ENCODE peak calls at places on chromosomes 7 and 10, in nine cellular contexts. One of them, this sample, is unnamed.

GRCh38 chr7:157442993-157443831 is 106.4 kb downstream of the DNAJB6 start:
- DNase-seq in stimulated activated CD8-positive, alpha-beta memory T cell treated with anti-CD3 and anti-CD28 coated beads, Interleukin-12 subunit alpha, Interleukin-12 subunit beta, amount 100 ng/mL, for 1 hour: no peak
- DNase-seq in brain microvascular endothelial cell: no peak
- DNase-seq in AG04449: no peak
- DNase-seq in activated gamma-delta T cell: no peak
- DNase-seq in activated T-cell treated with anti-CD3 and anti-CD28 coated beads, Interleukin-2, amount 50 U/mL, for 4 hours: no peak
- DNase-seq in Right ventricle myocardium superior: no peak
- DNase-seq in NCI-H1930: no peak
- DNase-seq in GM03348: no peak
- DNase-seq in this sample: no peak

GRCh38 chr7:101939136-101939695 is 121.8 kb downstream of the CUX1 start:
- DNase-seq in brain microvascular endothelial cell: no peak
- DNase-seq in stimulated activated CD8-positive, alpha-beta memory T cell treated with anti-CD3 and anti-CD28 coated beads, Interleukin-12 subunit alpha, Interleukin-12 subunit beta, amount 100 ng/mL, for 1 hour: no peak
- DNase-seq in NCI-H1930: no peak
- DNase-seq in Right ventricle myocardium superior: no peak
- DNase-seq in AG04449: no peak
- DNase-seq in GM03348: no peak
- DNase-seq in activated T-cell treated with anti-CD3 and anti-CD28 coated beads, Interleukin-2, amount 50 U/mL, for 4 hours: no peak
- DNase-seq in activated gamma-delta T cell: no peak
- DNase-seq in this sample: no peak

GRCh38 chr7:54339074-54339473 is 203.1 kb upstream of the VSTM2A start:
- DNase-seq in brain microvascular endothelial cell: no peak
- DNase-seq in NCI-H1930: no peak
- DNase-seq in AG04449: no peak
- DNase-seq in Right ventricle myocardium superior: no peak
- DNase-seq in stimulated activated CD8-positive, alpha-beta memory T cell treated with anti-CD3 and anti-CD28 coated beads, Interleukin-12 subunit alpha, Interleukin-12 subunit beta, amount 100 ng/mL, for 1 hour: no peak
- DNase-seq in activated gamma-delta T cell: no peak
- DNase-seq in GM03348: no peak
- DNase-seq in activated T-cell treated with anti-CD3 and anti-CD28 coated beads, Interleukin-2, amount 50 U/mL, for 4 hours: no peak
- DNase-seq in this sample: no peak

GRCh38 chr7:110987130-110987693 is 103.7 kb upstream of the LRRN3 start:
- DNase-seq in stimulated activated CD8-positive, alpha-beta memory T cell treated with anti-CD3 and anti-CD28 coated beads, Interleukin-12 subunit alpha, Interleukin-12 subunit beta, amount 100 ng/mL, for 1 hour: no peak
- DNase-seq in brain microvascular endothelial cell: no peak
- DNase-seq in AG04449: no peak
- DNase-seq in NCI-H1930: no peak
- DNase-seq in Right ventricle myocardium superior: no peak
- DNase-seq in GM03348: no peak
- DNase-seq in activated gamma-delta T cell: no peak
- DNase-seq in activated T-cell treated with anti-CD3 and anti-CD28 coated beads, Interleukin-2, amount 50 U/mL, for 4 hours: no peak
- DNase-seq in this sample: no peak

GRCh38 chr10:100827819-100828743 is 82.7 kb downstream of the PAX2 start:
- DNase-seq in Right ventricle myocardium superior: no peak
- DNase-seq in GM03348: peak
- DNase-seq in stimulated activated CD8-positive, alpha-beta memory T cell treated with anti-CD3 and anti-CD28 coated beads, Interleukin-12 subunit alpha, Interleukin-12 subunit beta, amount 100 ng/mL, for 1 hour: no peak
- DNase-seq in AG04449: no peak
- DNase-seq in brain microvascular endothelial cell: no peak
- DNase-seq in activated gamma-delta T cell: peak
- DNase-seq in NCI-H1930: peak
- DNase-seq in activated T-cell treated with anti-CD3 and anti-CD28 coated beads, Interleukin-2, amount 50 U/mL, for 4 hours: no peak
- DNase-seq in this sample: no peak

GRCh38 chr10:103916901-103917300 is 1.1 kb downstream of the STN1 start:
- DNase-seq in NCI-H1930: no peak
- DNase-seq in brain microvascular endothelial cell: no peak
- DNase-seq in activated T-cell treated with anti-CD3 and anti-CD28 coated beads, Interleukin-2, amount 50 U/mL, for 4 hours: no peak
- DNase-seq in stimulated activated CD8-positive, alpha-beta memory T cell treated with anti-CD3 and anti-CD28 coated beads, Interleukin-12 subunit alpha, Interleukin-12 subunit beta, amount 100 ng/mL, for 1 hour: no peak
- DNase-seq in AG04449: no peak
- DNase-seq in GM03348: no peak
- DNase-seq in activated gamma-delta T cell: no peak
- DNase-seq in Right ventricle myocardium superior: no peak
- DNase-seq in this sample: peak

GRCh38 chr10:132939957-132940790 is 2.2 kb downstream of the CFAP46 start:
- DNase-seq in activated gamma-delta T cell: no peak
- DNase-seq in brain microvascular endothelial cell: peak
- DNase-seq in Right ventricle myocardium superior: no peak
- DNase-seq in stimulated activated CD8-positive, alpha-beta memory T cell treated with anti-CD3 and anti-CD28 coated beads, Interleukin-12 subunit alpha, Interleukin-12 subunit beta, amount 100 ng/mL, for 1 hour: no peak
- DNase-seq in activated T-cell treated with anti-CD3 and anti-CD28 coated beads, Interleukin-2, amount 50 U/mL, for 4 hours: no peak
- DNase-seq in GM03348: peak
- DNase-seq in AG04449: no peak
- DNase-seq in NCI-H1930: no peak
- DNase-seq in this sample: no peak

GRCh38 chr7:149817836-149818535 is 20.2 kb upstream of the ZNF862 start:
- DNase-seq in brain microvascular endothelial cell: no peak
- DNase-seq in activated gamma-delta T cell: no peak
- DNase-seq in activated T-cell treated with anti-CD3 and anti-CD28 coated beads, Interleukin-2, amount 50 U/mL, for 4 hours: no peak
- DNase-seq in GM03348: no peak
- DNase-seq in Right ventricle myocardium superior: peak
- DNase-seq in NCI-H1930: no peak
- DNase-seq in stimulated activated CD8-positive, alpha-beta memory T cell treated with anti-CD3 and anti-CD28 coated beads, Interleukin-12 subunit alpha, Interleukin-12 subunit beta, amount 100 ng/mL, for 1 hour: no peak
- DNase-seq in AG04449: no peak
- DNase-seq in this sample: no peak

GRCh38 chr7:85021090-85021704 is 165.7 kb downstream of the SEMA3D start:
- DNase-seq in brain microvascular endothelial cell: no peak
- DNase-seq in AG04449: no peak
- DNase-seq in activated gamma-delta T cell: no peak
- DNase-seq in Right ventricle myocardium superior: no peak
- DNase-seq in stimulated activated CD8-positive, alpha-beta memory T cell treated with anti-CD3 and anti-CD28 coated beads, Interleukin-12 subunit alpha, Interleukin-12 subunit beta, amount 100 ng/mL, for 1 hour: no peak
- DNase-seq in NCI-H1930: peak
- DNase-seq in GM03348: peak
- DNase-seq in activated T-cell treated with anti-CD3 and anti-CD28 coated beads, Interleukin-2, amount 50 U/mL, for 4 hours: no peak
- DNase-seq in this sample: peak

GRCh38 chr10:127081946-127082345 is 114.4 kb downstream of the INSYN2A start:
- DNase-seq in activated T-cell treated with anti-CD3 and anti-CD28 coated beads, Interleukin-2, amount 50 U/mL, for 4 hours: no peak
- DNase-seq in AG04449: no peak
- DNase-seq in stimulated activated CD8-positive, alpha-beta memory T cell treated with anti-CD3 and anti-CD28 coated beads, Interleukin-12 subunit alpha, Interleukin-12 subunit beta, amount 100 ng/mL, for 1 hour: no peak
- DNase-seq in GM03348: no peak
- DNase-seq in brain microvascular endothelial cell: no peak
- DNase-seq in NCI-H1930: no peak
- DNase-seq in Right ventricle myocardium superior: no peak
- DNase-seq in activated gamma-delta T cell: no peak
- DNase-seq in this sample: no peak

This sample was measured in epithelial cell of esophagus.